ENCODE peak calls at places on chromosomes 12 and 14, in eight cellular contexts. S, L, V, C, W, R, A and J are unnamed samples. For H3K27me3, the result is how much of the 10 kb centered on the place peaks cover.

GRCh38 chr12:23193552-23193951 is 568.6 kb downstream of the ETNK1 start:
- DNase-seq in S (no peak), W (no peak), C (no peak), L (no peak), V (no peak), A (no peak), R (no peak), J (no peak)

GRCh38 chr12:66314278-66314677 is 12.0 kb downstream of the HELB start:
- DNase-seq in S (no peak), V (no peak), W (no peak), A (no peak), R (no peak), L (no peak), C (no peak), J (no peak)

GRCh38 chr14:31994391-31995033 is 82.6 kb upstream of the ARHGAP5 start:
- DNase-seq in C (no peak), R (no peak), S (no peak), A (no peak), W (no peak), L (no peak), V (no peak), J (no peak)

GRCh38 chr12:97267166-97267565 is 195.4 kb upstream of the RMST start:
- DNase-seq in V (no peak), A (no peak), R (no peak), S (no peak), C (no peak), L (no peak), W (no peak), J (no peak)

GRCh38 chr12:52360106-52360662 is 7.1 kb downstream of the KRT85 start:
- DNase-seq in V (no peak), R (no peak), L (no peak), W (no peak), C (no peak), A (no peak), S (no peak), J (no peak)

GRCh38 chr14:95039259-95039992 is 117.9 kb downstream of the DICER1 start:
- DNase-seq in R (peak), W (no peak), V (no peak), L (no peak), S (no peak), C (no peak), A (no peak), J (no peak)

GRCh38 chr12:1391722-1392121 is 202.7 kb downstream of the FBXL14 start:
- DNase-seq in W (no peak), A (no peak), V (no peak), R (no peak), S (no peak), L (peak), C (peak), J (no peak)

GRCh38 chr12:70267550-70267949 is 24.3 kb downstream of the CNOT2 start:
- DNase-seq in R (no peak), S (no peak), C (no peak), A (peak), L (no peak), V (no peak), W (no peak), J (no peak)

GRCh38 chr12:57219993-57220728 is 3.6 kb downstream of the NXPH4 start:
- DNase-seq in W (no peak), A (no peak), R (no peak), L (no peak), S (no peak), C (no peak), V (no peak), J (no peak)

GRCh38 chr12:43912851-43913250 is 77.0 kb downstream of the TMEM117 start:
- DNase-seq in S (no peak), L (no peak), V (no peak), W (no peak), R (no peak), A (no peak), C (no peak), J (no peak)

GRCh38 chr14:32608880-32609279 is 279.8 kb downstream of the AKAP6 start:
- DNase-seq in V (no peak), S (no peak), A (no peak), W (no peak), C (peak), R (no peak), L (no peak), J (peak)

GRCh38 chr12:19129121-19129485 is 430 bp upstream of the PLEKHA5 start:
- DNase-seq in C (peak), R (no peak), A (peak), L (peak), W (no peak), S (no peak), V (no peak), J (no peak)

GRCh38 chr12:124856132-124856841 is 7.4 kb downstream of the SCARB1 start:
- DNase-seq in W (no peak), L (no peak), C (no peak), A (no peak), V (no peak), S (no peak), R (no peak), J (no peak)

GRCh38 chr12:49296836-49297694 is 2.1 kb downstream of the PRPH start:
- DNase-seq in C (peak), V (peak), A (no peak), S (no peak), L (peak), W (no peak), R (peak), J (no peak)

GRCh38 chr12:107159384-107159900 is 66.1 kb upstream of the CRY1 start:
- DNase-seq in R (no peak), V (no peak), W (no peak), C (no peak), L (peak), A (no peak), S (no peak), J (no peak)

GRCh38 chr12:104064842-104065441 is 611 bp downstream of the HCFC2 start:
- DNase-seq in A (no peak), W (no peak), V (no peak), S (no peak), L (no peak), C (peak), R (peak), J (no peak)

GRCh38 chr12:108604208-108604941 is 6.5 kb upstream of the TMEM119 start:
- DNase-seq in C (no peak), S (no peak), V (no peak), W (no peak), L (no peak), A (no peak), R (no peak), J (no peak)

GRCh38 chr12:90902596-90902995 is 52.4 kb downstream of the CCER1 start:
- DNase-seq in A (no peak), C (no peak), V (no peak), L (no peak), R (no peak), S (no peak), W (no peak), J (no peak)

GRCh38 chr14:69674546-69675245 is 63.3 kb downstream of the SUSD6 start:
- DNase-seq in C (no peak), L (no peak), A (no peak), V (no peak), S (no peak), W (no peak), R (no peak), J (no peak)

GRCh38 chr14:65421201-65421981 is 8.9 kb downstream of the FUT8 start:
- DNase-seq in L (no peak), W (no peak), V (no peak), A (peak), S (no peak), C (peak), R (no peak), J (peak)

GRCh38 chr12:5267603-5268423 is 164.1 kb upstream of the NTF3 start:
- DNase-seq in V (no peak), S (no peak), W (no peak), A (peak), R (no peak), L (no peak), C (no peak), J (no peak)

GRCh38 chr12:28021704-28022103 is 49.2 kb upstream of the PTHLH start:
- DNase-seq in A (no peak), W (no peak), L (no peak), C (peak), R (no peak), S (no peak), V (no peak), J (peak)

GRCh38 chr12:45216297-45216982 is 545 bp downstream of the ANO6 start:
- DNase-seq in L (no peak), A (peak), C (peak), R (peak), W (peak), V (peak), S (peak), J (peak)

GRCh38 chr12:13428538-13429265 is 232.2 kb downstream of the EMP1 start:
- DNase-seq in S (peak), C (no peak), V (no peak), L (no peak), A (no peak), R (peak), W (no peak), J (no peak)

GRCh38 chr14:21528381-21529348 is 2.5 kb upstream of the SALL2 start:
- DNase-seq in W (no peak), R (no peak), L (no peak), A (peak), S (no peak), V (no peak), C (no peak), J (no peak)

GRCh38 chr12:9064815-9065606 is 50.7 kb downstream of the A2M start:
- DNase-seq in L (peak), V (no peak), A (no peak), C (peak), W (peak), S (peak), R (peak), J (peak)

GRCh38 chr12:91854725-91855124 is 290.9 kb downstream of the BTG1 start:
- DNase-seq in R (peak), V (no peak), C (peak), L (no peak), A (peak), W (no peak), S (no peak), J (no peak)

GRCh38 chr12:66695130-66695529 is 16.3 kb upstream of the GRIP1 start:
- DNase-seq in R (no peak), L (no peak), S (no peak), A (no peak), C (no peak), V (no peak), W (no peak), J (no peak)

GRCh38 chr12:65720136-65720535 is 104.1 kb upstream of the HMGA2 start:
- DNase-seq in R (no peak), C (peak), A (peak), S (no peak), L (peak), W (no peak), V (no peak), J (peak)

GRCh38 chr12:27469161-27469560 is 22.6 kb downstream of the SMCO2 start:
- DNase-seq in L (no peak), W (no peak), V (no peak), R (no peak), S (no peak), C (no peak), A (no peak), J (no peak)

GRCh38 chr12:101928556-101928955 is 51.2 kb downstream of the DRAM1 start:
- DNase-seq in C (no peak), S (no peak), L (no peak), V (peak), R (no peak), A (no peak), W (no peak), J (no peak)

GRCh38 chr14:52333823-52334657 is 19.9 kb downstream of the PTGER2 start:
- DNase-seq in A (peak), S (no peak), L (no peak), V (no peak), C (no peak), R (no peak), W (no peak), J (no peak)

GRCh38 chr12:68327896-68328295 is 4.3 kb downstream of the MDM1 start:
- DNase-seq in A (no peak), V (no peak), W (no peak), C (no peak), R (no peak), S (no peak), L (no peak), J (no peak)

GRCh38 chr14:66543996-66544395 is 36.0 kb downstream of the GPHN start:
- DNase-seq in W (no peak), R (no peak), S (no peak), C (no peak), A (no peak), L (no peak), V (no peak), J (no peak)

GRCh38 chr12:98750511-98750910 is 105.4 kb downstream of the APAF1 start:
- DNase-seq in W (no peak), L (no peak), A (peak), S (peak), V (no peak), R (no peak), C (no peak), J (no peak)

GRCh38 chr14:22980672-22981089 is 1.7 kb downstream of the AJUBA start:
- DNase-seq in L (no peak), R (no peak), V (no peak), W (no peak), C (peak), A (peak), S (peak), J (no peak)

GRCh38 chr12:105561981-105562726 is 231.7 kb downstream of the C12orf75 start:
- DNase-seq in L (peak), S (peak), V (no peak), W (no peak), A (peak), R (peak), C (peak), J (peak)

GRCh38 chr12:132159555-132160003 is 15.3 kb downstream of the NOC4L start:
- DNase-seq in V (no peak), L (no peak), S (no peak), R (no peak), W (no peak), C (no peak), A (no peak), J (no peak)

DNA sequence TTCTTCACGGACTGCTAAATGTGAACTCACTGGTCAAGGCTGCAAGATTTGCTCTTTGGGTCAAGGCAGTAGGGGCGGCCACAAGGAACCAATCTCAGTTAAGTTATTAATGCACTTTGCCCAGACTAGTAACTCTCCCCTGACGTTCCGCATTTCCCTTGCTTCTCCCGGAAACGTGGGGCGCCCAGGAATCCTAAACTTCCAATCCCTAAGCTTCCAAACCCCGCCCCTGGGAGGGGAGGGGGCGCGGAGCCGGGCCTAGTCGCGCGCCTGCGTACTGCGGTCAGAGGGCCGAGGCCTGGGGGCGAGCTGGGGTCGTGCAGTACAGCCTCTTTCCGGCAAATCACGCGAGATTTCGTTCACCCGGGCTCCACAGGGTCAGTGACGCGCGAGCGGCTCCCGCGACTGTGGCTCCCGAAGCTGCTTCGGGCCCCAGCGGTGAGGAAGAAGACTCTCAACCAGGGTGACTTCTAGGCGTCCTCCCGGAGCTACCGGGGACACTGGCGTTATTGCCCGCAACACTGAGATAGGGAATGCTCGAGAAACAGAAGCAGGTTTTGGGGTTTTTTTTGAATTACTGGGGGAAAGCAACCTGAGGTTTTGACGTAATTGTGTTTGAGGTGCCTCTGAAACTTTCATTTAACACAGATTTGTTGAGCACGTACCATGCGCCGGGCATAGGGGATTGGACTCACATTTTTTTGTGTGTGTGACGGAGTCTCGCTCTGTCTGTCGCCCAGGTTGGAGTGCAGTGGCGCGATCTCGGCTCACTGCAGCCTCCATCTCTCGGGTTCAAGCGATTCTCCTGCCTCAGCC is at the start of gene PTGR2:
- DNase-seq in A (peak), W (peak), S (peak), C (peak), R (peak), V (peak), L (peak), J (peak)
- TF ChIP-seq CTCF in A (peak), W (peak), S (peak), C (peak), R (no peak), V (no peak), L (peak), J (peak)

GRCh38 chr14:55399912-55400311 is 11.7 kb downstream of the ATG14 start:
- DNase-seq in A (peak), R (no peak), S (no peak), W (no peak), V (no peak), L (no peak), C (no peak), J (no peak)
- H3K4me3 ChIP-seq in A (no peak), R (no peak), S (no peak), W (no peak), V (no peak), L (no peak), C (no peak), J (no peak)

DNA sequence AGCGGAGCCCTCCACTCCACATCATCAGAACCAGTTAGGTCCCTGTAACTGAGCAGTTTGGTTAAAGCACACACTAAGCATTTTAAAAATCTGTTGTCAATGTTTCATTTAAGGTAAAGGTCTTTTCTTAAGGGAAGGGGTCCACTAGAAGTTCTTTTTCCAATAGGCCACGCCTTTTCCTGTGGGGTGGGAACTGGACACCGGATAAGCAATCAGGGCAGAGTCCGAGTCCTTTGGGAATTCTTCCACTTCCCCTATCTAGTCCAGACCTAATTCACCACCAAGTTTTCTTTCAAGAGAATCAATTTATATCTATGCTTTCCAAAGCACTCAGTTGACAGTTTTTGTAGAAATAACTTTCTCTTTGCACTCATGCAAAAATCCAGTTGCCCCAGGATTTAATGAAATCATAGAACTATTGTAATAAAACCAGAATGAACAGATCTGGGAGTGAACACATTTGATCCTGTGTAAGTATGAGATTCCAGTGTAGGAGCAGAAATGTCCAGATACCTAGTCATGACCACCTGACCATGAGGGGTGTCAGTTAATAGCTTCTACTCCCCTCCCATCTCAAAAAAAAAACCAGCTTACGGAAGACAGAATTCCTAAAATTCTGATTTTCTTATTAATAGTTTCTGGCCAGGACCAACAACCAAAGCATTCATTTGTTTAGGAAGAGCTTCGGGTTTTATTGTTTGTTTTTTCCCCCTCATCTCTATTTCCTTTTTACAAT is 11.7 kb downstream of the VPS37B start:
- DNase-seq in V (no peak), C (no peak), S (no peak), A (peak), R (no peak), W (no peak), L (no peak), J (no peak)
- H3K27me3 ChIP-seq in V (under half), C (under half), S (under half), A (under half), R (under half), W (under half), L (under half), J (under half)

DNA sequence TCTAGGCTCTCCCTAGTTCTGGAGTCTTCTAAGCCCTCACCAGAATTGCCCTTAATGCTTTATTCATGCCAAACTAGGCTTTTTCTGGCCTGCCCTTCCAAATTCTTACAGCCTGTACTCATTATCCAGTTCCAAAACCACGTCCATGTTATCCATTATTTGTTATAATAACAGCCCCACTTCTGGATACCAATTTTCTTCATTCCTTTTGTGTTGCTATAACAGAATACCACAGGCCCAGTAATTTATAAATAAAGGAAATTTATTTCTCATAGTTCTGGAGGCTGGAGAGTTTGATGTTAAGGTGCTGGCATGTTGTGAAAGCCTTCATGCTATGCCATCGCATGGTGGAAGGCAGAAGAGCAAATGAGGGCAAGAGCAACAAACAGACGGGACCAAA is 68.0 kb upstream of the AMIGO2 start:
- DNase-seq in S (no peak), A (peak), R (no peak), W (no peak), C (no peak), V (no peak), L (no peak), J (no peak)
- TF ChIP-seq CTCF in S (no peak), A (no peak), R (no peak), W (no peak), C (no peak), V (no peak), L (no peak), J (no peak)

GRCh38 chr14:77613207-77613606 is 3.2 kb downstream of the SPTLC2 start:
- DNase-seq in R (no peak), V (no peak), C (peak), S (no peak), A (no peak), W (no peak), L (no peak), J (peak)
- H3K4me3 ChIP-seq in R (no peak), V (no peak), C (no peak), S (no peak), A (no peak), W (no peak), L (no peak), J (no peak)

GRCh38 chr14:99148861-99149610 is 123.0 kb downstream of the BCL11B start:
- DNase-seq in L (no peak), V (no peak), W (no peak), S (no peak), A (no peak), C (no peak), R (peak), J (no peak)
- H3K27me3 ChIP-seq in L (under half), V (under half), W (under half), S (under half), A (under half), C (under half), R (under half), J (under half)

DNA sequence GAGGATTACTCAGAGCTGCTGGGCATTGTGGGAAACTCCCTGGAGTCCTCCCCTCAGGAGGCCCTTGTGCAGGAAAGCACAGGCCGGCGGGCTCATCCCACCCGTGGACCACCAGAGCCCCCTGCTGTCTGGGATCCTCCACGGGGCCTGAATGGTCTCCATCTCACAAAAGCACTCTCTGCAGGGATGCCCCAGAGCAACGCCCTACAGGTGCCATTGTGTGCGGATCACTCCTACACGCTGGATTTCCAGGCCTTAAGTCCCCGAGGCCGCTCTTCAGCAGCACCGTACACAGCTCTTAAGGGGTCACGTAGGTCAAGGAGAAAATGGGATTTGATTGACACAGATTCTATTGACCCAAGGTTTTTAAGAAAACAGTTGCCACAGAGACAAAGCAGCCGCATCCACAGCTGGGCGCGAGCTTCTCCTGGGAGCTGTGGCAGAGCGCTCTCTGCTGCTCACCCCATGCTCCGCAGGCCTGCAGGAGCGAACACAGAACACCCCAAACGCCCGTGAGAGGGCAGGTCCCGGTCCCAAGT is 36.7 kb upstream of the RIMBP2 start:
- DNase-seq in L (no peak), S (no peak), A (no peak), C (no peak), R (peak), W (no peak), V (no peak), J (no peak)
- TF ChIP-seq CTCF in L (peak), S (no peak), A (no peak), C (no peak), R (no peak), W (no peak), V (no peak), J (no peak)

GRCh38 chr14:103156733-103157411 is 33.6 kb downstream of the TNFAIP2 start:
- DNase-seq in C (no peak), W (no peak), S (no peak), R (no peak), V (no peak), L (no peak), A (no peak), J (no peak)
- H3K4me3 ChIP-seq in C (no peak), W (no peak), S (no peak), R (no peak), V (no peak), L (no peak), A (no peak), J (no peak)